ENCODE peak calls at places on chromosomes 7 and 10, in nine cellular contexts. One of them, this sample, is unnamed. For H3K4me1, the result is how much of the 10 kb centered on the place peaks cover.

GRCh38 chr7:13989138-13989943 is at the start of gene ETV1:
- DNase-seq in neural progenitor cell: peak
- DNase-seq in SK-N-SH: peak
- DNase-seq in thoracic aorta: peak
- DNase-seq in mucosa of descending colon: peak
- DNase-seq in H1: peak
- DNase-seq in hepatocyte: peak
- DNase-seq in colonic mucosa: peak
- DNase-seq in HCT116: no peak
- DNase-seq in this sample: no peak

GRCh38 chr10:36531621-36532020 is 593.8 kb upstream of the ANKRD30A start:
- DNase-seq in neural progenitor cell: no peak
- DNase-seq in SK-N-SH: no peak
- DNase-seq in thoracic aorta: no peak
- DNase-seq in mucosa of descending colon: no peak
- DNase-seq in H1: no peak
- DNase-seq in hepatocyte: no peak
- DNase-seq in colonic mucosa: no peak
- DNase-seq in HCT116: no peak
- DNase-seq in this sample: no peak

GRCh38 chr7:69801729-69802688 is 203.7 kb downstream of the AUTS2 start:
- DNase-seq in neural progenitor cell: no peak
- DNase-seq in SK-N-SH: peak
- DNase-seq in thoracic aorta: no peak
- DNase-seq in mucosa of descending colon: no peak
- DNase-seq in H1: no peak
- DNase-seq in hepatocyte: no peak
- DNase-seq in colonic mucosa: no peak
- DNase-seq in HCT116: no peak
- DNase-seq in this sample: no peak

GRCh38 chr7:30469303-30469702 is 9.3 kb downstream of the NOD1 start:
- DNase-seq in neural progenitor cell: peak
- DNase-seq in SK-N-SH: no peak
- DNase-seq in thoracic aorta: peak
- DNase-seq in mucosa of descending colon: peak
- DNase-seq in H1: peak
- DNase-seq in hepatocyte: peak
- DNase-seq in colonic mucosa: peak
- DNase-seq in HCT116: peak
- DNase-seq in this sample: no peak

GRCh38 chr10:52883996-52884871 is 111.7 kb upstream of the MBL2 start:
- DNase-seq in neural progenitor cell: peak
- DNase-seq in SK-N-SH: peak
- DNase-seq in thoracic aorta: no peak
- DNase-seq in mucosa of descending colon: no peak
- DNase-seq in H1: peak
- DNase-seq in hepatocyte: peak
- DNase-seq in colonic mucosa: peak
- DNase-seq in HCT116: peak
- DNase-seq in this sample: no peak

GRCh38 chr7:114293289-114294012 is 121.2 kb upstream of the FOXP2 start:
- DNase-seq in neural progenitor cell: peak
- DNase-seq in SK-N-SH: no peak
- DNase-seq in thoracic aorta: no peak
- DNase-seq in mucosa of descending colon: no peak
- DNase-seq in H1: no peak
- DNase-seq in hepatocyte: peak
- DNase-seq in colonic mucosa: no peak
- DNase-seq in HCT116: no peak
- DNase-seq in this sample: no peak

GRCh38 chr7:119606297-119606696 is 666.7 kb upstream of the KCND2 start:
- DNase-seq in neural progenitor cell: no peak
- DNase-seq in SK-N-SH: no peak
- DNase-seq in thoracic aorta: no peak
- DNase-seq in mucosa of descending colon: no peak
- DNase-seq in H1: no peak
- DNase-seq in hepatocyte: no peak
- DNase-seq in colonic mucosa: no peak
- DNase-seq in HCT116: no peak
- DNase-seq in this sample: no peak

GRCh38 chr7:49643750-49644149 is 129.7 kb upstream of the VWC2 start:
- DNase-seq in neural progenitor cell: peak
- DNase-seq in SK-N-SH: no peak
- DNase-seq in thoracic aorta: no peak
- DNase-seq in mucosa of descending colon: no peak
- DNase-seq in H1: no peak
- DNase-seq in hepatocyte: no peak
- DNase-seq in colonic mucosa: no peak
- DNase-seq in HCT116: no peak
- DNase-seq in this sample: no peak

GRCh38 chr10:122441961-122442360 is 12.5 kb upstream of the ARMS2 start:
- DNase-seq in neural progenitor cell: no peak
- DNase-seq in SK-N-SH: no peak
- DNase-seq in thoracic aorta: no peak
- DNase-seq in mucosa of descending colon: no peak
- DNase-seq in H1: no peak
- DNase-seq in hepatocyte: peak
- DNase-seq in colonic mucosa: no peak
- DNase-seq in HCT116: no peak
- DNase-seq in this sample: no peak

GRCh38 chr10:112002191-112002590 is 181.4 kb downstream of the GPAM start:
- DNase-seq in neural progenitor cell: no peak
- DNase-seq in SK-N-SH: no peak
- DNase-seq in thoracic aorta: no peak
- DNase-seq in mucosa of descending colon: no peak
- DNase-seq in H1: no peak
- DNase-seq in hepatocyte: no peak
- DNase-seq in colonic mucosa: no peak
- DNase-seq in HCT116: no peak
- DNase-seq in this sample: no peak

GRCh38 chr10:106136175-106136574 is 1028.3 kb downstream of the SORCS1 start:
- DNase-seq in neural progenitor cell: no peak
- DNase-seq in SK-N-SH: no peak
- DNase-seq in thoracic aorta: no peak
- DNase-seq in mucosa of descending colon: no peak
- DNase-seq in H1: no peak
- DNase-seq in hepatocyte: no peak
- DNase-seq in colonic mucosa: no peak
- DNase-seq in HCT116: no peak
- DNase-seq in this sample: no peak

GRCh38 chr7:44186736-44187135 is 2.5 kb downstream of the GCK start:
- DNase-seq in neural progenitor cell: no peak
- DNase-seq in SK-N-SH: no peak
- DNase-seq in thoracic aorta: no peak
- DNase-seq in mucosa of descending colon: no peak
- DNase-seq in H1: no peak
- DNase-seq in hepatocyte: no peak
- DNase-seq in colonic mucosa: no peak
- DNase-seq in HCT116: no peak
- DNase-seq in this sample: no peak

GRCh38 chr10:101358706-101359300 is 4.8 kb downstream of the BTRC start:
- DNase-seq in neural progenitor cell: no peak
- DNase-seq in SK-N-SH: no peak
- DNase-seq in thoracic aorta: no peak
- DNase-seq in mucosa of descending colon: no peak
- DNase-seq in H1: no peak
- DNase-seq in hepatocyte: no peak
- DNase-seq in colonic mucosa: no peak
- DNase-seq in HCT116: no peak
- DNase-seq in this sample: no peak

GRCh38 chr7:25952277-25953057 is 199.5 kb upstream of the NFE2L3 start:
- DNase-seq in neural progenitor cell: no peak
- DNase-seq in SK-N-SH: no peak
- DNase-seq in thoracic aorta: no peak
- DNase-seq in mucosa of descending colon: no peak
- DNase-seq in H1: no peak
- DNase-seq in hepatocyte: peak
- DNase-seq in colonic mucosa: no peak
- DNase-seq in HCT116: no peak
- DNase-seq in this sample: no peak
- H3K4me1 ChIP-seq in neural progenitor cell: under half
- H3K4me1 ChIP-seq in SK-N-SH: under half
- H3K4me1 ChIP-seq in thoracic aorta: under half
- H3K4me1 ChIP-seq in mucosa of descending colon: under half
- H3K4me1 ChIP-seq in H1: under half
- H3K4me1 ChIP-seq in hepatocyte: under half
- H3K4me1 ChIP-seq in colonic mucosa: under half
- H3K4me1 ChIP-seq in HCT116: under half
- H3K4me1 ChIP-seq in this sample: under half

GRCh38 chr7:151252961-151253691 is 4.6 kb upstream of the SMARCD3 start:
- DNase-seq in neural progenitor cell: peak
- DNase-seq in SK-N-SH: no peak
- DNase-seq in thoracic aorta: no peak
- DNase-seq in mucosa of descending colon: no peak
- DNase-seq in H1: peak
- DNase-seq in hepatocyte: no peak
- DNase-seq in colonic mucosa: no peak
- DNase-seq in HCT116: no peak
- DNase-seq in this sample: no peak
- H3K4me3 ChIP-seq in neural progenitor cell: peak
- H3K4me3 ChIP-seq in SK-N-SH: peak
- H3K4me3 ChIP-seq in thoracic aorta: peak
- H3K4me3 ChIP-seq in mucosa of descending colon: no peak
- H3K4me3 ChIP-seq in H1: peak
- H3K4me3 ChIP-seq in hepatocyte: peak
- H3K4me3 ChIP-seq in colonic mucosa: no peak
- H3K4me3 ChIP-seq in HCT116: no peak
- H3K4me3 ChIP-seq in this sample: peak

GRCh38 chr10:69732826-69733150 is 68.9 kb upstream of the COL13A1 start:
- DNase-seq in neural progenitor cell: no peak
- DNase-seq in SK-N-SH: no peak
- DNase-seq in thoracic aorta: no peak
- DNase-seq in mucosa of descending colon: no peak
- DNase-seq in H1: no peak
- DNase-seq in hepatocyte: no peak
- DNase-seq in colonic mucosa: no peak
- DNase-seq in HCT116: no peak
- DNase-seq in this sample: no peak

GRCh38 chr10:69736866-69737641 is 64.7 kb upstream of the COL13A1 start:
- DNase-seq in neural progenitor cell: no peak
- DNase-seq in SK-N-SH: no peak
- DNase-seq in thoracic aorta: no peak
- DNase-seq in mucosa of descending colon: no peak
- DNase-seq in H1: no peak
- DNase-seq in hepatocyte: no peak
- DNase-seq in colonic mucosa: no peak
- DNase-seq in HCT116: no peak
- DNase-seq in this sample: no peak

GRCh38 chr10:69733791-69734261 is 67.9 kb upstream of the COL13A1 start:
- DNase-seq in neural progenitor cell: no peak
- DNase-seq in SK-N-SH: no peak
- DNase-seq in thoracic aorta: no peak
- DNase-seq in mucosa of descending colon: no peak
- DNase-seq in H1: no peak
- DNase-seq in hepatocyte: no peak
- DNase-seq in colonic mucosa: peak
- DNase-seq in HCT116: no peak
- DNase-seq in this sample: no peak

GRCh38 chr10:69734416-69734796 is 67.3 kb upstream of the COL13A1 start:
- DNase-seq in neural progenitor cell: no peak
- DNase-seq in SK-N-SH: no peak
- DNase-seq in thoracic aorta: no peak
- DNase-seq in mucosa of descending colon: no peak
- DNase-seq in H1: no peak
- DNase-seq in hepatocyte: no peak
- DNase-seq in colonic mucosa: no peak
- DNase-seq in HCT116: no peak
- DNase-seq in this sample: no peak

DNA sequence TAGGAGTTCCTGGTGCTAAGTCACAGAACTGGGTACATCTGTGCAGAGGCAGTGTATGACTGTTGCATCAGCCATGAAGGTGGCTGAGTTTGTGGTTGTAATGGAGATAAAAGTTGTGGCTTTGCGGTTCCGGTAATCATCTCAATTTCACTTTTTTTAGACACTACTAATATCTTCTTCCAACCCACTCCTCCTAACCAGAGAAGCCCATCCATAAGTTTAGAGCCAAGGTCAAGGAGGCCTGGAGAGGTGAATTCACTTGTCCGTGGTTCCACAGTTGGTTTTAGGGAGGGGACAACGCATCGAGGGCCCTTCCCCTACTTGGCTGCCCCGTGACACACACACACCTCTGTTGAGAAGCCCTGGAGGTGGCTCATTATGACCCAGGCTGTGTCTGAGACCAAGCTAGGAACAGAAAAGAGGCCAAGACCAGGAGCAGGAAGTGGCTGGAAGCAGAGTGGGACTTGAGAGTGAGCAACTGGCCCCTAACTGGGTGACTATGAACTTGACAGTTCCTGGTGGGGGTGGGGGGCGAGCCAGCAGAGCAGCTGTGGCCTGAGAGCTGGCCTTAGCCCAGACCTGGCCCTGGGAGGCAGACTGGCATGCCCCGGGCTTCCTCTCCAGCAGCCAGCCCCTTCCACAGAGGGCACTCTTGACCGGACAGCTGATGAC is 66.8 kb upstream of the COL13A1 start:
- DNase-seq in neural progenitor cell: no peak
- DNase-seq in SK-N-SH: no peak
- DNase-seq in thoracic aorta: no peak
- DNase-seq in mucosa of descending colon: no peak
- DNase-seq in H1: no peak
- DNase-seq in hepatocyte: no peak
- DNase-seq in colonic mucosa: no peak
- DNase-seq in HCT116: no peak
- DNase-seq in this sample: no peak
- H3K4me1 ChIP-seq in neural progenitor cell: under half
- H3K4me1 ChIP-seq in SK-N-SH: under half
- H3K4me1 ChIP-seq in thoracic aorta: half or more
- H3K4me1 ChIP-seq in mucosa of descending colon: under half
- H3K4me1 ChIP-seq in H1: under half
- H3K4me1 ChIP-seq in hepatocyte: under half
- H3K4me1 ChIP-seq in colonic mucosa: under half
- H3K4me1 ChIP-seq in HCT116: under half
- H3K4me1 ChIP-seq in this sample: half or more

DNA sequence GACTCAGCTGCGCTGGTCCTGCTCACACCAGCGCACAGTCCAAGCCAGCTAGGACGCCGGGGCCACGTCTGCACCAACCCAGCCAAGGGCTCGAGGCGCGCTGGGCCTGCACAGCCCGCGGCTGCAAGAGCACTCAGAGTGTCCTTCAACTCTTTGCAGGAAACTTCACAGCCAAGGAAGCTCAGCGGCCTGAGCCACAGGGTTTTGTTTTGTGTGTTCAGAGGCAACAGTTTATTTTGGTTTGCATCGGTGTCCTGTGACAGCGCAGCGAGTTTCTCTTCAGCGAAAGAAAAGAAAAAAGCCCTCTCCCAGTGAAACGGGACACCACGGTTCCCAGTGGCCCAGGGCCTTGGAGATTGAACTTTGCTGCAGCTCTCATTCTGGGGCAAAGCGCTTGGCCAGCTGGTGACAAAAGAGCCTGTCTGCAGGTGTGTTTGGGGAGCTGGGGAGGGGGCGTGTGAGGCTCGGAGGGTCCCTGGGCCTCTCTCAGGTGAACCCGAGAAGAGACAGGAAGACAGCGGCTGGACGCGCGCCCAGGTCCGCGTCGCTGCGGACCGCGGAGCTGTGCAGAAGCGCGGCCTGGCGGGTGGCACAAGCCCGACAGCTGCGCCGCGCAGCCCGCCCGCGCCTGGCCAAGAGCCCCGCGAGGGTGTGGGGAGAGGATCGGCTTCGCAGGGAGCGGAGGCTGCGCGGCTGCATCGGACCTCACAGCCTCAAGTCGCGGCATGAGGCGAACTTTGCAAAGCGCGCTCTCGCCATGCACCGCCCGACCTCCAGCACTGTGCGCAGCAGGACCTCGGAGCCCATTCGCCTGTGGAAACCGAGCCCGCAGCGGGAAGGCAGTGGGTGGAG is 922 bp downstream of the CXCL12 start:
- DNase-seq in neural progenitor cell: peak
- DNase-seq in SK-N-SH: peak
- DNase-seq in thoracic aorta: no peak
- DNase-seq in mucosa of descending colon: no peak
- DNase-seq in H1: peak
- DNase-seq in hepatocyte: peak
- DNase-seq in colonic mucosa: peak
- DNase-seq in HCT116: no peak
- DNase-seq in this sample: no peak
- H3K4me3 ChIP-seq in neural progenitor cell: peak
- H3K4me3 ChIP-seq in SK-N-SH: peak
- H3K4me3 ChIP-seq in thoracic aorta: peak
- H3K4me3 ChIP-seq in mucosa of descending colon: peak
- H3K4me3 ChIP-seq in H1: peak
- H3K4me3 ChIP-seq in hepatocyte: peak
- H3K4me3 ChIP-seq in colonic mucosa: peak
- H3K4me3 ChIP-seq in HCT116: no peak
- H3K4me3 ChIP-seq in this sample: peak